ENCODE peak calls at places on chromosomes 1 and 21, in four cellular contexts. J is tibial nerve; V is suprapubic skin; B is naive thymus-derived CD4-positive, alpha-beta T cell. E is an unnamed sample.

GRCh38 chr1:230016139-230016538 is 50.9 kb upstream of the GALNT2 start:
- DNase-seq in J (no peak), V (no peak), B (no peak), E (no peak)

GRCh38 chr1:204377800-204378608 is 18.3 kb upstream of the PLEKHA6 start:
- DNase-seq in J (no peak), V (no peak), B (peak), E (no peak)

GRCh38 chr1:65420590-65421340 is at the start of the genes LEPR and LEPROT:
- DNase-seq in J (no peak), V (no peak), B (no peak), E (no peak)

GRCh38 chr21:36388835-36389234 is 3.6 kb downstream of the CHAF1B start:
- DNase-seq in J (no peak), V (peak), B (no peak), E (no peak)

GRCh38 chr1:67722292-67722944 is 37.4 kb downstream of the GADD45A start:
- DNase-seq in J (no peak), V (no peak), B (no peak), E (no peak)

GRCh38 chr1:51115714-51116404 is 13.8 kb downstream of the C1orf185 start:
- DNase-seq in J (no peak), V (no peak), B (no peak), E (no peak)

GRCh38 chr1:16191916-16192545 is 20.4 kb downstream of the ARHGEF19 start:
- DNase-seq in J (no peak), V (no peak), B (no peak), E (no peak)

GRCh38 chr21:16330340-16331319 is 600.8 kb downstream of the USP25 start:
- DNase-seq in J (no peak), V (no peak), B (no peak), E (no peak)

GRCh38 chr1:212666116-212666775 is 33.4 kb downstream of the BATF3 start:
- DNase-seq in J (no peak), V (no peak), B (no peak), E (no peak)

GRCh38 chr1:12114340-12114683 is 51.2 kb downstream of the TNFRSF8 start:
- DNase-seq in J (no peak), V (no peak), B (no peak), E (no peak)

GRCh38 chr21:44613386-44614155 is 1.7 kb downstream of the KRTAP10-8 start:
- DNase-seq in J (no peak), V (no peak), B (no peak), E (no peak)

GRCh38 chr1:214422137-214422671 is 129.2 kb downstream of the PTPN14 start:
- DNase-seq in J (no peak), V (no peak), B (no peak), E (no peak)

GRCh38 chr1:237042467-237042891 is 495 bp downstream of the RYR2 start:
- DNase-seq in J (no peak), V (no peak), B (no peak), E (no peak)

GRCh38 chr1:4627353-4627752 is 27.1 kb upstream of the AJAP1 start:
- DNase-seq in J (no peak), V (no peak), B (no peak), E (no peak)

GRCh38 chr1:179815642-179816041 is 62.0 kb downstream of the TOR1AIP2 start:
- DNase-seq in J (no peak), V (no peak), B (no peak), E (no peak)
- H3K4me3 ChIP-seq in J (no peak), V (peak), B (peak), E (peak)

GRCh38 chr1:24963943-24964677 is 34.0 kb upstream of the RUNX3 start:
- DNase-seq in J (no peak), V (no peak), B (no peak), E (no peak)
- H3K4me3 ChIP-seq in J (no peak), V (no peak), B (peak), E (peak)

GRCh38 chr1:61183471-61184034 is 101.2 kb downstream of the NFIA start:
- DNase-seq in J (no peak), V (no peak), B (no peak), E (no peak)
- H3K4me3 ChIP-seq in J (peak), V (peak), B (no peak), E (peak)

DNA sequence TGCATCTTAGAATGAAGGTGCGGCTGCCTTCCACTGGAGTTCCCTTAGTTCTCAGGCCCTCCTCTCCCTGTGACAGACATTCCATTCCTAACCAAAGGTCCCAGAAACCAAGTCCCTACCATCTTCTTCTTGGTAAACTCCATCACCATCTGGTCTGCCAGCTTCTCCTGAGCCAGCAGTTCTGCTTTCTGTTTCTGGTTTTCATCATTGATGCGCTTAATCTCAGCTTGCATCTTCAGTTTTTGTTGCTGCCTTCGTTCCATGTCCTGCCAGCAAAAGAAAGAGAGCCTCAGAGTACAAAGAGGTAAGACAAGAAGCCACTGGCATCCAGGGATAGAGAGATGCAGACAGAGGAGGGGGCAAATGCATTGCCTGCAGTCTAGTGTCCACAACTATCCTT is 18.0 kb upstream of the VSIG8 start:
- DNase-seq in J (no peak), V (no peak), B (no peak), E (no peak)
- H3K4me3 ChIP-seq in J (no peak), V (no peak), B (no peak), E (no peak)

GRCh38 chr1:27010226-27010994 is 2.2 kb downstream of the TENT5B start:
- DNase-seq in J (no peak), V (no peak), B (no peak), E (no peak)
- H3K4me3 ChIP-seq in J (no peak), V (peak), B (no peak), E (peak)

GRCh38 chr1:172883387-172883791 is 167.4 kb downstream of the TNFSF18 start:
- DNase-seq in J (no peak), V (no peak), B (no peak), E (no peak)

GRCh38 chr1:172883844-172884243 is 166.9 kb downstream of the TNFSF18 start:
- DNase-seq in J (no peak), V (no peak), B (no peak), E (no peak)

GRCh38 chr1:172885976-172886375 is 164.8 kb downstream of the TNFSF18 start:
- DNase-seq in J (no peak), V (no peak), B (no peak), E (no peak)

GRCh38 chr1:172885411-172885810 is 165.3 kb downstream of the TNFSF18 start:
- DNase-seq in J (no peak), V (no peak), B (no peak), E (no peak)

DNA sequence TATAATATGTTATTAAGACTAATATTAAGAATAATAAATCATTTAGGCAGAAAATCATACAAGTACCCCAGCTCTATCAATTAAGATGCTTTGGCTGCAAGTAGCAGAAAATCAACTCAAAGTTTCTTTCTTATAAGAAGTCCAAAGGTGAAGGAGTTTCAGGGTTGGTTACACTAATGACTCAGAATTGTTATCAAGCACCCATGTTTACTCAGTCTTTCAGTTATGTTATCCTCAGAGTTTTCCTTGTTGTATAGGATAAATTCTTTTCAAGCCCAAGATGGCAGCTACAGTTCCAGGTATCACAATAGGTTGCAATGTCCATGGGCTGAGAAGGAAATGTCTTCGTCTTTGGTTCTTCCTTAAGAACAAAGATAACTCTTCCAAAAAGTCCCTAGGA is 163.6 kb downstream of the TNFSF18 start:
- DNase-seq in J (no peak), V (no peak), B (no peak), E (no peak)
- H3K4me3 ChIP-seq in J (no peak), V (no peak), B (no peak), E (no peak)

E was measured in thoracic aorta.